ENCODE peak calls at places on chromosomes 4 and X, in six cellular contexts. C, F, Y, M, I and V are unnamed samples.
A peak's percentile ranks its signal among the peaks of the same experiment; 100 is the strongest.

GRCh38 chrX:12292996-12293765 is 154.9 kb downstream of the FRMPD4 start:
- DNase-seq in F (no peak), I (no peak), M (no peak), Y (peak; percentile 75), C (peak; percentile 1), V (no peak)

GRCh38 chr4:80322716-80323115 is 12.8 kb upstream of the CFAP299 start:
- DNase-seq in M (no peak), Y (peak; percentile 68), I (no peak), F (no peak), C (peak; percentile 57), V (no peak)

GRCh38 chr4:165709973-165710526 is 163.0 kb upstream of the TLL1 start:
- DNase-seq in I (no peak), M (no peak), Y (no peak), F (no peak), C (no peak), V (peak; percentile 10)

GRCh38 chr4:146329042-146329716 is 114.8 kb downstream of the REELD1 start:
- DNase-seq in M (no peak), C (peak; percentile 60), I (no peak), Y (peak; percentile 90), F (no peak), V (peak; percentile 2)

GRCh38 chr4:173135241-173135847 is 33.3 kb upstream of the GALNT7 start:
- DNase-seq in M (no peak), C (peak; percentile 70), F (no peak), I (no peak), Y (peak; percentile 47), V (no peak)

GRCh38 chrX:39905475-39905889 is 192.3 kb downstream of the BCOR start:
- DNase-seq in I (no peak), Y (peak; percentile 19), F (no peak), M (no peak), C (no peak), V (no peak)

GRCh38 chr4:186840771-186841301 is 117.2 kb upstream of the FAT1 start:
- DNase-seq in C (no peak), M (no peak), F (no peak), I (no peak), Y (no peak), V (no peak)

GRCh38 chr4:99285387-99285786 is 5.4 kb downstream of the ADH1A start:
- DNase-seq in M (no peak), C (no peak), F (no peak), Y (no peak), I (no peak), V (no peak)

GRCh38 chr4:6957994-6958393 is 48.4 kb downstream of the TBC1D14 start:
- DNase-seq in F (no peak), C (no peak), Y (no peak), I (no peak), M (no peak), V (no peak)

GRCh38 chrX:37755073-37755472 is 24.8 kb upstream of the CYBB start:
- DNase-seq in M (no peak), I (no peak), C (no peak), Y (no peak), F (no peak), V (no peak)

GRCh38 chr4:10403633-10404445 is 53.4 kb downstream of the ZNF518B start:
- DNase-seq in M (peak; percentile 17), F (no peak), Y (peak; percentile 30), I (peak; percentile 1), C (peak; percentile 6), V (peak; percentile 53)

GRCh38 chr4:74545488-74545887 is 100.6 kb downstream of the AREG start:
- DNase-seq in F (no peak), C (no peak), I (no peak), Y (no peak), M (no peak), V (no peak)

GRCh38 chrX:20333672-20334071 is 67.0 kb upstream of the RPS6KA3 start:
- DNase-seq in Y (no peak), F (no peak), M (no peak), I (no peak), C (no peak), V (no peak)

GRCh38 chr4:13678186-13678924 is 50.8 kb upstream of the BOD1L1 start:
- DNase-seq in F (no peak), M (no peak), C (no peak), I (no peak), Y (no peak), V (no peak)

GRCh38 chrX:106510713-106511411 is 100.9 kb upstream of the RADX start:
- DNase-seq in M (no peak), I (no peak), C (no peak), Y (no peak), F (no peak), V (no peak)

GRCh38 chr4:151783867-151784266 is 23.1 kb upstream of the GATB start:
- DNase-seq in I (no peak), Y (no peak), C (no peak), F (no peak), M (no peak), V (no peak)

GRCh38 chr4:87781569-87781968 is 17.8 kb upstream of the IBSP start:
- DNase-seq in M (no peak), I (no peak), Y (no peak), C (no peak), F (no peak), V (no peak)

DNA sequence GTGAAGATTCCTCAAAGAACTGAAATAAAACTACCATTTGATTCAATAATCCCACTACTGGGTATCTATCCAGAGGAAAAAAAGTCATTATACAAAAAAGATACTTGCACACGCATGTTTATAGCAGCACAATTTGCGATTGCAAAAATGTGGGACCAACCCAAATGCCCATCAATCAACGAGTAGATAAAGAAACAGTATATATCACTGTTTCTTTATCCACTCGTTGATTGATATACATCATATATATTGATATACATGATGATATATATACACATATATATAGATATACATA is 13.6 kb upstream of the AFP start:
- DNase-seq in C (no peak), F (no peak), Y (no peak), M (no peak), I (no peak), V (no peak)
- H2BK15ac ChIP-seq in C (no peak overlapping the region), F (no peak overlapping the region), Y (no peak overlapping the region), M (no peak overlapping the region), I (no peak overlapping the region), V (no peak overlapping the region)

GRCh38 chr4:184232975-184233374 is 15.3 kb upstream of the ENPP6 start:
- DNase-seq in C (no peak), M (no peak), Y (no peak), F (no peak), I (no peak), V (no peak)

GRCh38 chr4:184237612-184238011 is 19.9 kb upstream of the ENPP6 start:
- DNase-seq in M (no peak), I (no peak), Y (no peak), C (peak; percentile 17), F (no peak), V (no peak)

GRCh38 chr4:184235526-184235925 is 17.9 kb upstream of the ENPP6 start:
- DNase-seq in C (no peak), M (no peak), I (no peak), F (no peak), Y (no peak), V (no peak)

GRCh38 chr4:184234155-184234554 is 16.5 kb upstream of the ENPP6 start:
- DNase-seq in Y (no peak), I (no peak), M (no peak), F (no peak), C (no peak), V (no peak)

DNA sequence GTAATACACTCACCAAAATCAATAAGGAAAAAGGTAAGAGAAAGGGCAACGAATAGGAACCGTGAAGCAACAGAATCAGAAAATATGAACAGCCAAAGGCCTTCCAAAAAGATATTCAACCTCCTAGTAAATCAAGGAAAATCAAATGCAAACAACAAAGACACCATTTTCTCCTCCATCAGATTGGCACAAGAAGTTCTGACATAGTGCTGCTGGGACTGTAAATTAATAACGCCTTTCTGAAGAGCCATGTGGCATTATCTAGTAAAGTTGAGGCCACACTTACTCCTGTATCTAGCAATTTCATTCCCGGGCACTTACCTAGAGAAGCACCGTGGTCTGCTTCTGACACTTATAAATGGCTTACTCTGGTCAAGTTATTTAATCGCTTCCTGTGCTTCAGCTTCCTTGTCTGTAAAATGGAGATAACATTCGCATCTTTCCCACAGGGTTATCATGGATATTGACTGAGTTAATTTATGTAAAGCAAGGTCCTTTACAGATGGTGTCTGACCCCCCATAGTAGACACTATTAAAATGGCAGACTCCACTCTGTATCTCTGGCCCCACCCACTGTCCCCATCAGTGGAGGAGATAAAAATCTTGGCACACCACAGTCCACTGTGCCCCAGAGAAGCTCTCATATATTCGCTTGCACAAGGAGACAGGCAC is 20.5 kb upstream of the ENPP6 start:
- DNase-seq in I (no peak), C (no peak), F (no peak), Y (no peak), M (no peak), V (no peak)
- H2BK15ac ChIP-seq in I (no peak overlapping the region), C (no peak overlapping the region), F (no peak overlapping the region), Y (no peak overlapping the region), M (no peak overlapping the region), V (no peak overlapping the region)

GRCh38 chr4:4694296-4694772 is 152.5 kb upstream of the STX18 start:
- DNase-seq in C (peak; percentile 76), F (peak; percentile 75), I (peak; percentile 21), Y (peak; percentile 23), M (no peak), V (peak; percentile 81)

GRCh38 chr4:4695497-4695896 is 153.6 kb upstream of the STX18 start:
- DNase-seq in M (no peak), C (no peak), F (no peak), I (no peak), Y (no peak), V (no peak)

GRCh38 chr4:4694812-4695211 is 153.0 kb upstream of the STX18 start:
- DNase-seq in F (no peak), Y (no peak), C (no peak), M (no peak), I (no peak), V (no peak)

GRCh38 chr4:4697584-4697983 is 155.7 kb upstream of the STX18 start:
- DNase-seq in Y (no peak), M (no peak), C (no peak), F (no peak), I (no peak), V (no peak)

DNA sequence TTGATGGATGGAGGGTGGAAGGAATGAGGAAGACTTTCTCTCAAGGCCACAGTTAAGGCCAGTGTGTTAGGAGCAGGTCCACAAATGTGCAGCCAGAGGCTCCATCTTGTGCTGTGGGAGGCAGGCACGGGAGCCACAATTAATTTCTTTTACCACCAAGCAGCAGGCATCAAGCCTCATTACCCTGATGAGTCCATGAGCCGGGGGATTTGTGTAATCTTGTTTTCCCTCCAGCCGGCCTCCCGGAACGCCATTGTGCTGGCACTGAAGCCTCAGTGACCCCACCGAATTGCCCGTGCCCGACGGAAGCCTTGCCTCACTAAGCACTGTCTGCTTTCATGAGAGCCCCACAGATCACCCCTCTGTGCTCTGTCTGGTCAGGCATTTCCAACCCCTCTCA is 154.7 kb upstream of the STX18 start:
- DNase-seq in F (no peak), I (no peak), Y (no peak), C (no peak), M (peak; percentile 48), V (no peak)
- H2BK15ac ChIP-seq in F (no peak overlapping the region), I (no peak overlapping the region), Y (no peak overlapping the region), C (no peak overlapping the region), M (no peak overlapping the region), V (no peak overlapping the region)

DNA sequence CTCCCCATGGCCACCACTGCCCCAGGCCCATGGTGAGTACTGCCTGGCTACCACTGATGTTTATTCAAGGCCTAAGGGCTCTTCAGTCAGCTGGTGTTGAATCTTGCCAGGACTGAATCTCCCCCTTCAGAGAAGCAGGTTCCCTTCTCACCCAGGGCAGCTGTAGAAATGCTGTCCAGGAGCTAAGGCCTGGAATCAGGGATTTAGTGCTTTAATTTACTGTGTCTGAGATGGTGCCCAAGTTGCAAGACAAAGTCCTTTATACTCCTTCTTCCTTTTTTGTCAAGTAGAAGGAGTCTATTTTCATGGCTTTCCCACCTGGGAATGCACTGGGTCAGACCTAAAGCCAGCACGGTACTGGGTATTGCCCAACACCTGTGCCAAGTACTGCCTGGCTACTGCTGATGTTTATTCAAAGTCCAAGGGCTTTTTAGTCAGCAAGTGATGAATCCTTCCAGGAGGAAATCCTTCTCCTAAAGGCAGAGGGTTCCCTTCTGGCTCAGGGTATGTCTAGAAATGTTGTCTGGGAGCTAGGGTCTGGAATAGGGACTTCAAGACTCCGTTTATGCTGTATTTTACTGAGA is 117.6 kb upstream of the ATOH1 start:
- DNase-seq in M (no peak), I (no peak), Y (no peak), C (no peak), F (no peak), V (peak; percentile 21)
- H2BK15ac ChIP-seq in M (no peak overlapping the region), I (no peak overlapping the region), Y (no peak overlapping the region), C (no peak overlapping the region), F (no peak overlapping the region), V (no peak overlapping the region)